ENCODE peak calls at places on chromosomes 16 and 17, in four cellular contexts. I is neuronal stem cell, Z is IMR-90, B is H9. S is an unnamed sample.

GRCh38 chr17:72111374-72111773 is 9.4 kb upstream of the SOX9 start:
- DNase-seq in I (no peak), Z (no peak), B (no peak), S (no peak)

GRCh38 chr17:34095101-34095500 is 160.0 kb upstream of the CCL2 start:
- DNase-seq in I (no peak), Z (no peak), B (no peak), S (no peak)

GRCh38 chr16:74743668-74744299 is 30.8 kb downstream of the FA2H start:
- DNase-seq in I (no peak), Z (peak; percentile 79), B (no peak), S (peak; percentile 64)

GRCh38 chr16:58306327-58306726 is 11.5 kb upstream of the PRSS54 start:
- DNase-seq in I (no peak), Z (peak; percentile 24), B (no peak), S (peak; percentile 38)

GRCh38 chr16:49556252-49557069 is 182.9 kb downstream of the C16orf78 start:
- DNase-seq in I (peak; percentile 56), Z (peak; percentile 35), B (peak; percentile 55), S (peak; percentile 57)

GRCh38 chr17:4446326-4447051 is 12.7 kb downstream of the SPNS3 start:
- DNase-seq in I (no peak), Z (no peak), B (no peak), S (no peak)

GRCh38 chr17:75271955-75272847 is 1.2 kb upstream of the MIF4GD start:
- DNase-seq in I (no peak), Z (peak; percentile 65), B (peak; percentile 52), S (no peak)

GRCh38 chr16:86951831-86952598 is 365.2 kb downstream of the C16orf95 start:
- DNase-seq in I (no peak), Z (peak; percentile 99), B (no peak), S (peak; percentile 96)

GRCh38 chr16:88403794-88404581 is 21.2 kb downstream of the ZNF469 start:
- DNase-seq in I (no peak), Z (peak; percentile 41), B (no peak), S (no peak)

GRCh38 chr16:67719778-67720144 is 645 bp upstream of the GFOD2 start:
- DNase-seq in I (peak; percentile 27), Z (peak; percentile 63), B (no peak), S (peak; percentile 80)

GRCh38 chr17:47987240-47987835 is 16.4 kb downstream of the CDK5RAP3 start:
- DNase-seq in I (peak; percentile 54), Z (no peak), B (peak; percentile 65), S (no peak)

GRCh38 chr16:50202926-50203624 is 50.0 kb downstream of the TENT4B start:
- DNase-seq in I (no peak), Z (peak; percentile 93), B (no peak), S (peak; percentile 93)

GRCh38 chr17:48510761-48511604 is 19.8 kb downstream of the HOXB1 start:
- DNase-seq in I (no peak), Z (peak; percentile 71), B (no peak), S (no peak)

GRCh38 chr16:27444015-27444414 is 42.0 kb downstream of the IL21R start:
- DNase-seq in I (no peak), Z (peak; percentile 65), B (no peak), S (peak; percentile 13)

GRCh38 chr17:19753049-19753444 is 4.9 kb upstream of the ALDH3A1 start:
- DNase-seq in I (no peak), Z (peak; percentile 60), B (peak; percentile 71), S (peak; percentile 32)

GRCh38 chr16:82735176-82735575 is 108.4 kb downstream of the CDH13 start:
- DNase-seq in I (no peak), Z (no peak), B (no peak), S (peak; percentile 34)

GRCh38 chr16:78307824-78308528 is 208.5 kb downstream of the WWOX start:
- DNase-seq in I (no peak), Z (no peak), B (no peak), S (no peak)

GRCh38 chr17:41651625-41652460 is 27.5 kb upstream of the KRT17 start:
- DNase-seq in I (no peak), Z (no peak), B (no peak), S (no peak)

GRCh38 chr17:41647940-41648410 is 23.6 kb upstream of the KRT17 start:
- DNase-seq in I (peak; percentile 87), Z (peak; percentile 54), B (peak; percentile 97), S (peak; percentile 65)

GRCh38 chr17:41648411-41649195 is 24.2 kb upstream of the KRT17 start:
- DNase-seq in I (peak; percentile 81), Z (peak; percentile 77), B (peak; percentile 95), S (peak; percentile 80)

GRCh38 chr17:41650794-41651624 is 26.6 kb upstream of the KRT17 start:
- DNase-seq in I (no peak), Z (no peak), B (no peak), S (no peak)

GRCh38 chr17:41649923-41650519 is 25.6 kb upstream of the KRT17 start:
- DNase-seq in I (no peak), Z (no peak), B (no peak), S (no peak)
- H2BK5ac ChIP-seq in I (no peak overlapping the region), Z (no peak overlapping the region), B (no peak overlapping the region), S (no peak overlapping the region)

DNA sequence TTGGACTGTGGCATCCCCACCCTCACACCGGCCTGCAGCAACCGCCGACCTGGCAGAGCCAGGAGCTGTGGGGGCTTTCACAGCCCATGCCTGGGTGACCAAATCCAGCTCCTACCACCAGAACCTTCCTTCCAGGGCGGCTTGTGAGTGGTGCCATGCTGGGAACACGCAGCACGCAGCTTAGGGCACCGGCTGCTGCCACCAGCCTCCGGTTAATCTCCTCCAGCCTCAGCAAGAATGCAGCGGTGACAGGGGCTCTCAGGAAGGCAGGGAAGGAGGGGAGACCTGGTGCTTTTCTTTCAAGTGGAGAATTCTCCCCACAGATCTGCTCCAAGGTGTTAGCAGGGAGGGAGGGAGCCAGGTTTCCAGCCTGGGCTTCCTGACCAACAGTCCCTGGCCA is 32.3 kb upstream of the ANKRD40CL start:
- DNase-seq in I (no peak), Z (no peak), B (no peak), S (no peak)
- H3K14ac ChIP-seq in I (no peak overlapping the region), Z (no peak overlapping the region), B (no peak overlapping the region), S (no peak overlapping the region)

GRCh38 chr16:66161942-66162341 is 204.5 kb upstream of the CDH5 start:
- DNase-seq in I (no peak), Z (no peak), B (no peak), S (no peak)
- H2BK15ac ChIP-seq in I (no peak overlapping the region), Z (no peak overlapping the region), B (no peak overlapping the region), S (no peak overlapping the region)

GRCh38 chr17:64145751-64146417 is 15.9 kb upstream of the ERN1 start:
- DNase-seq in I (peak; percentile 98), Z (peak; percentile 100), B (peak; percentile 99), S (peak; percentile 100)
- H2BK5ac ChIP-seq in I (peak overlapping the region; percentile 9), Z (peak overlapping the region; percentile 93), B (no peak overlapping the region), S (no peak overlapping the region)

GRCh38 chr17:58324409-58325288 is 3.9 kb downstream of the TSPOAP1 start:
- DNase-seq in I (no peak), Z (peak; percentile 18), B (no peak), S (peak; percentile 26)
- H3K14ac ChIP-seq in I (peak overlapping the region; percentile 94), Z (peak overlapping the region; percentile 89), B (peak overlapping the region; percentile 80), S (peak overlapping the region; percentile 94)

DNA sequence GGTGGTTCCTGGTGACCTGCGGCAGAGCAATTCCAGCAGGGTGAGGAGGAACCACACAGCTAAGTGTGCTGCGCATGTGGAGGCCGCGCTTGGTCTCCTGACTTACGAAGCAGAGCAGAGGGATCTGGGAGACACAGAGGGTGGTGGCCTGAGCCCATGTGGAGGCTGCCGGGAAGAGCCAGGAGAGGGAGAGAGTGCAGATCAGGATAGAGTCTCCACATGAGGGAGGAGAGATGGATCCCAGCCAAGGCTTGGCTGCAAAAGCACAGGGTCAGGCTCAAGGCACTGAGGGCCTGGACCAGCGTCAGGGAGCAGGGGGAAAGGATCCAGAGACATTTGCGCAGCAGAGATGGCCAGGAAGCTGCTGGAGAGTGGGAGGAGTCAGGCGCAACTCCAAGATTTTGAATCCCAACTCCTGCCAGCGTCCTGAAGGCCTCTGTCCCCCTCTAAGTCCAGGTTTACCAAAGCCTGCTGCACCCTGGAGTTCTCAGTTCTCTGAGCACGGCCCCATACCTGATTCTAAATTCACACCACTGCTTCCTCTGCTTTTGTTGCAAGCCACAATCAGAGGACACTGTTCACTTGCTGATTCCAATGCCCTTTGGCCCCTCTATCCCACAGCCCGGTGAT is 11.3 kb upstream of the MLLT6 start:
- DNase-seq in I (no peak), Z (peak; percentile 51), B (peak; percentile 25), S (peak; percentile 17)
- H2BK15ac ChIP-seq in I (no peak overlapping the region), Z (no peak overlapping the region), B (no peak overlapping the region), S (no peak overlapping the region)

GRCh38 chr17:80084773-80085172 is 16.6 kb upstream of the GAA start:
- DNase-seq in I (no peak), Z (no peak), B (no peak), S (no peak)
- H2BK5ac ChIP-seq in I (no peak overlapping the region), Z (no peak overlapping the region), B (no peak overlapping the region), S (no peak overlapping the region)

GRCh38 chr17:77145635-77146632 is 5.2 kb downstream of the SEC14L1 start:
- DNase-seq in I (no peak), Z (peak; percentile 76), B (peak; percentile 66), S (peak; percentile 88)
- H3K14ac ChIP-seq in I (no peak overlapping the region), Z (peak overlapping the region; percentile 84), B (no peak overlapping the region), S (no peak overlapping the region)

GRCh38 chr17:17750881-17751280 is 69.6 kb downstream of the RAI1 start:
- DNase-seq in I (no peak), Z (no peak), B (no peak), S (no peak)

GRCh38 chr17:17754719-17755686 is 73.7 kb downstream of the RAI1 start:
- DNase-seq in I (no peak), Z (no peak), B (no peak), S (no peak)

GRCh38 chr17:17751996-17752821 is 71.0 kb downstream of the RAI1 start:
- DNase-seq in I (peak; percentile 95), Z (peak; percentile 88), B (peak; percentile 100), S (peak; percentile 95)

GRCh38 chr17:17751489-17751995 is 70.3 kb downstream of the RAI1 start:
- DNase-seq in I (no peak), Z (no peak), B (no peak), S (no peak)

GRCh38 chr17:17752822-17753448 is 71.7 kb downstream of the RAI1 start:
- DNase-seq in I (no peak), Z (no peak), B (peak; percentile 69), S (peak; percentile 31)
- H2BK15ac ChIP-seq in I (peak overlapping the region; percentile 59), Z (peak overlapping the region; percentile 50), B (no peak overlapping the region), S (peak overlapping the region; percentile 66)